ENCODE peak calls at places on chromosomes 6 and 20, in four cellular contexts. Z is left ventricle myocardium inferior, X is nephron progenitor cell, Q is fibroblast of lung. I is an unnamed sample.

GRCh38 chr20:3010985-3011723 is 32.3 kb upstream of the GNRH2 start:
- DNase-seq in X (no peak), Z (no peak), Q (peak; percentile 18), I (peak; percentile 60)

GRCh38 chr6:52566853-52567279 is 10.0 kb downstream of the TRAM2 start:
- DNase-seq in Q (peak; percentile 99), Z (no peak), X (no peak), I (peak; percentile 100)

GRCh38 chr20:41261790-41262717 is 55.5 kb downstream of the ZHX3 start:
- DNase-seq in Q (no peak), X (no peak), Z (no peak), I (no peak)

GRCh38 chr6:104252276-104252675 is 607.4 kb downstream of the HACE1 start:
- DNase-seq in Z (no peak), Q (no peak), X (no peak), I (no peak)

GRCh38 chr20:3775457-3775856 is 5.8 kb downstream of the SPEF1 start:
- DNase-seq in Z (no peak), X (no peak), Q (no peak), I (no peak)

GRCh38 chr6:102458990-102459389 is 1065.5 kb downstream of the GRIK2 start:
- DNase-seq in Z (no peak), Q (no peak), X (no peak), I (no peak)

GRCh38 chr6:26474439-26474881 is 16.7 kb downstream of the BTN2A1 start:
- DNase-seq in Q (no peak), X (no peak), Z (no peak), I (no peak)

GRCh38 chr6:35911871-35912653 is 8.8 kb downstream of the SRPK1 start:
- DNase-seq in Z (no peak), X (no peak), Q (peak; percentile 53), I (no peak)

GRCh38 chr6:166301611-166302529 is 6.3 kb downstream of the PRR18 start:
- DNase-seq in Q (no peak), Z (no peak), X (no peak), I (no peak)

GRCh38 chr20:50845566-50846211 is 50.8 kb downstream of the BCAS4 start:
- DNase-seq in Z (no peak), Q (no peak), X (no peak), I (no peak)

GRCh38 chr20:23349338-23350006 is 1.1 kb upstream of the NXT1 start:
- DNase-seq in Z (no peak), Q (no peak), X (peak; percentile 26), I (no peak)
- TF ChIP-seq CTCF in Z (peak; percentile 60), Q (peak; percentile 47), X (no peak), I (peak; percentile 68)

GRCh38 chr6:110996661-110997060 is 14.8 kb downstream of the RPF2 start:
- DNase-seq in Z (no peak), X (no peak), Q (no peak), I (no peak)

GRCh38 chr6:110990835-110991576 is 9.2 kb downstream of the RPF2 start:
- DNase-seq in Q (no peak), X (no peak), Z (no peak), I (no peak)
- TF ChIP-seq CTCF in Q (no peak), X (no peak), Z (no peak), I (peak; percentile 46)

GRCh38 chr6:137846274-137846673 is 20.8 kb upstream of the TNFAIP3 start:
- DNase-seq in Q (no peak), Z (no peak), X (no peak), I (no peak)

GRCh38 chr6:137846772-137847313 is 20.2 kb upstream of the TNFAIP3 start:
- DNase-seq in Z (peak; percentile 59), X (no peak), Q (no peak), I (no peak)

GRCh38 chr6:137847748-137848147 is 19.3 kb upstream of the TNFAIP3 start:
- DNase-seq in Q (no peak), Z (no peak), X (no peak), I (no peak)

GRCh38 chr6:137843206-137843605 is 23.9 kb upstream of the TNFAIP3 start:
- DNase-seq in X (no peak), Q (no peak), Z (no peak), I (no peak)

DNA sequence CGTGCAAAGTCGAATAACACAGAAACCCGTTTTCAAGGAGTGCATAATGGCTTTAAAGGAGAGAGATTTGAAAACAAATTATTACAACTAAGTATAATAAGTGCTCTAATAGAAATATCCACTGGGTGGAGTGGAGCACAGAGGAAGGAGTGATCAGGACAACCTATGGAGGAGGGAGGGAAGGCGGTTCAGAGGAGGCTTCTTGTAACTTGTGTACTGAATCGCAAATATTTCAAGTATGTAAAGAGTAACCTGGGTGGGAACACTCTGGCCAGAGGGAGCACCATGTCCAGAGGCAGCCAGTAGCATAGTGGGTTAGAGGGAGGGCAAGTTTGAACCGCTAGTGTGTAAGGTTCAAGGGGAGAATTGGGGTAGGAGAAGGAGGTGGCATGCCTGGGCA is 21.6 kb upstream of the TNFAIP3 start:
- DNase-seq in Z (no peak), Q (peak; percentile 28), X (no peak), I (peak; percentile 20)
- TF ChIP-seq CTCF in Z (no peak), Q (no peak), X (no peak), I (peak; percentile 66)

DNA sequence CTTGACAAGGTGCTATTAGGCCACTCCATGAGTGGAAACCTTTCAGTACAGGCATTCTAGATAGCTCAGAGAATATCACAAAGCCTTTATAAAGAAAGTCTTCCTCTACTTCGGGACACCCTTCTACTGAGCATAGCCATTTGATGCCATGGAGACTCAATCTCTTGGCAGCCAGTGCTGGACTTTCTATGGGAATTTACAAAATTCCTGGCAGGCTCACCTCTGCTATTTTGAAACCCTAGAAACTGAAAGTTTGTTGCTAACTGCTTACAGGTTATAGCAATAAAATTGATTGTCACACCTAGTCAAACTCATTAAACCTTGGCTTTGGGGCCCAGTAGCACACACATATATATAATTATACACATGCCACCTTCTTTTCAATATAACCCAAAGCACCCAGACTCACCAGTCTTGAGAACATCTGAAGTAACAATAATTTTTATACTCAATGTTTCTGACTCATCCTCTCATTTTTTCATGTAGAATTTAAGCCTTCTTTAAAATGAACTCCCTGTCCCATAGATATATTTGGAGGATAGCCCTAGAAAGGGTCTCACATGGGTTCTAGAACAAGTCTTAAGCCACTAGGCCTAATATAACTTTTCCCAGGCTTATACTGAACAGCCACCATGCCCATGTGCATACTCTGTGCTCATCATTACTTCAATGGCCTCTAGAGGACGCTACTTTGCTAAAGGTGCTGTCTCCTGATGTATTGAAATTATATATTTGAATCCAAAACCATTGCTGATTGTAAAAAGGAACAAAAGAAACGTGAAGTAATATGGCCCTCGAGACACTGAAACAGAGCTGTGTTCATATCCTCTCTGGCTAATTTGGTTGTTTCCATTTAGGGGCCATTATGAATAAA is 368.1 kb upstream of the MARCKS start:
- DNase-seq in Q (no peak), X (no peak), Z (no peak), I (no peak)
- TF ChIP-seq CTCF in Q (no peak), X (no peak), Z (no peak), I (peak; percentile 59)

DNA sequence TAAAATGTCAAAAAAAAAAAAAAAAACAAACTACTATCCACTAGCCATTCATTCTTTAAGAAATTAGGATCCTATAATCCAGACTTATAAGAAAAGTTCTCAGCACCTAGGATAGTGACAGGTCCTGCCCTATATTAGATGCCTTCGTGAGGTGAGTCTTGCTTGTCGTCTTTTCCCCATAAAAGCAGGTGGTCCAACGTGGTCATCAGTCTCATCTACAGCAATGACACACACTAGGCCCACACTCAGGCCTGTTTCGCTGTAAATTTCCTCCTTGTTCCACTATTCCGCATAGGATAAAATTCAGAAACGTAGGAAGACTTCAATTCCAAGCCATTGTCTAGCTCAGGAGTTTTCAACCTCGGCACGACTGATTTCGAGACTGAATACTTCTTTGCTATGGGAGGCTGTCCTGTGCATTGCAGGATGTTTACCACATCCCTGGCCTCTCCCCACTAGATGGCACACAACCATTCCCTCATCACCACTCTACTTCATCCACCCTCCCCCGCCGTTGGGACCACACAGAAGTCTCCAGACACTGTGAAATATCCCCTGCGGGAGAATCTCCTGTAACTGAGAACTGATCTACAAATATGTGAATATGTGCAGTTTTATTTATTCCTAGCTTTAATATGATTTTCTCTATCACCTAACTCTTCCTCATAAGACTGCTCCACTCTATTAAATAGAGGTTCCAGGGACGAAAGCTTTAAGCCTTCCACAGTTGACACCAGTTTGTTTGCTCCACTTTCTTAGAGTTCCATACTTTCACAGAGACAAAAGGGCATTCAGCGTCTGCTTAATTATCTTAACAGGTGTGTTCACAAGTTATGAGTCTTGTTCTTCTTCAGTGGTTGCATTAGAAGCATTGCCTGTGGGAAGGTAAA is 346.3 kb downstream of the BMP2 start:
- DNase-seq in Q (peak; percentile 6), Z (peak; percentile 30), X (peak; percentile 70), I (no peak)
- TF ChIP-seq CTCF in Q (peak; percentile 46), Z (peak; percentile 68), X (peak; percentile 56), I (no peak)

I was measured in HFFc6.